ENCODE peak calls at places on chromosomes 12 and 14, in four cellular contexts. S is CD4-positive, alpha-beta T cell; I is sigmoid colon; B is astrocyte of the cerebellum. F is an unnamed sample.

GRCh38 chr14:34833545-34834523 is 41.3 kb downstream of the BAZ1A start:
- DNase-seq in S (no peak), B (no peak), I (no peak), F (no peak)

GRCh38 chr12:3022961-3023360 is 54.2 kb upstream of the TSPAN9 start:
- DNase-seq in S (no peak), I (no peak), B (no peak), F (no peak)

GRCh38 chr12:107134558-107134957 is 41.2 kb upstream of the CRY1 start:
- DNase-seq in B (no peak), S (no peak), I (no peak), F (no peak)

GRCh38 chr12:132163911-132164288 is 19.6 kb downstream of the NOC4L start:
- DNase-seq in B (no peak), S (no peak), I (no peak), F (no peak)

GRCh38 chr14:71179046-71179445 is 271.8 kb downstream of the PCNX1 start:
- DNase-seq in I (no peak), B (no peak), S (no peak), F (no peak)

GRCh38 chr12:59700145-59700435 is 104.3 kb downstream of the SLC16A7 start:
- DNase-seq in B (no peak), I (no peak), S (no peak), F (no peak)

GRCh38 chr12:16593546-16593945 is 12.4 kb downstream of the LMO3 start:
- DNase-seq in S (no peak), B (no peak), I (no peak), F (no peak)

GRCh38 chr12:11807453-11807852 is 158.0 kb downstream of the ETV6 start:
- DNase-seq in B (no peak), I (no peak), S (no peak), F (no peak)

GRCh38 chr12:109949089-109949488 is 47.1 kb downstream of the GIT2 start:
- DNase-seq in B (no peak), I (no peak), S (no peak), F (peak)

GRCh38 chr14:93941293-93941910 is 14.3 kb downstream of the FAM181A start:
- DNase-seq in I (no peak), S (no peak), B (peak), F (peak)

GRCh38 chr14:63578300-63578699 is 35.1 kb upstream of the PPP2R5E start:
- DNase-seq in S (no peak), I (no peak), B (no peak), F (no peak)

GRCh38 chr14:38770245-38770644 is 332.8 kb downstream of the SEC23A start:
- DNase-seq in B (no peak), I (no peak), S (no peak), F (no peak)

GRCh38 chr12:110347767-110348166 is 55.7 kb downstream of the ANAPC7 start:
- DNase-seq in I (no peak), S (no peak), B (no peak), F (no peak)

GRCh38 chr14:105317546-105317945 is 3.0 kb downstream of the PACS2 start:
- DNase-seq in I (no peak), B (no peak), S (no peak), F (no peak)

GRCh38 chr12:16454481-16454880 is 107.0 kb downstream of the MGST1 start:
- DNase-seq in B (no peak), S (no peak), I (no peak), F (no peak)

GRCh38 chr12:19856389-19856788 is 417.1 kb downstream of the AEBP2 start:
- DNase-seq in I (no peak), S (no peak), B (no peak), F (no peak)

GRCh38 chr14:85572845-85573244 is 42.9 kb downstream of the FLRT2 start:
- DNase-seq in I (no peak), B (no peak), S (no peak), F (peak)

GRCh38 chr12:132638541-132639408 is 20.2 kb downstream of the P2RX2 start:
- DNase-seq in S (no peak), I (no peak), B (no peak), F (peak)

GRCh38 chr14:29144598-29144997 is 378.0 kb downstream of the FOXG1 start:
- DNase-seq in I (no peak), B (peak), S (no peak), F (peak)

DNA sequence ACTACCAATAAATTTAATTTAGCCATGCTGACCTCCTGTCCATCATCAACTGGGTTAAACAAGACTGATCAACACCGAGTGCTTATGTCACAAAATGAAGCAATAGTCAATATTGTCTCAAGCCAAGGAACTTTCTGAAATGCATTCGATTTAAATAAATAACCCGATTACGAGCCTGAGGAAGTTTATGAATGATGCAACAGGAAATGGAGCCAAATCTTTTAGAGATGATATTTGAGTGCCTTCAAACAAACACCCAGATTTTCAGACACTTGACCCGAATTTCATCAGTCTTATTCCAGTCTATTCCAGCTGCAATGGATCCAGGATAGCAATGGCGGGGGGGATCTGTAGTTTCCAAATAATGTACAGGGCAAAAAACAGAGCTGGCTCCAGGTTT is 27.9 kb downstream of the FAR2 start:
- DNase-seq in B (no peak), S (no peak), I (no peak), F (no peak)
- TF ChIP-seq CTCF in B (no peak), S (no peak), I (no peak), F (no peak)

DNA sequence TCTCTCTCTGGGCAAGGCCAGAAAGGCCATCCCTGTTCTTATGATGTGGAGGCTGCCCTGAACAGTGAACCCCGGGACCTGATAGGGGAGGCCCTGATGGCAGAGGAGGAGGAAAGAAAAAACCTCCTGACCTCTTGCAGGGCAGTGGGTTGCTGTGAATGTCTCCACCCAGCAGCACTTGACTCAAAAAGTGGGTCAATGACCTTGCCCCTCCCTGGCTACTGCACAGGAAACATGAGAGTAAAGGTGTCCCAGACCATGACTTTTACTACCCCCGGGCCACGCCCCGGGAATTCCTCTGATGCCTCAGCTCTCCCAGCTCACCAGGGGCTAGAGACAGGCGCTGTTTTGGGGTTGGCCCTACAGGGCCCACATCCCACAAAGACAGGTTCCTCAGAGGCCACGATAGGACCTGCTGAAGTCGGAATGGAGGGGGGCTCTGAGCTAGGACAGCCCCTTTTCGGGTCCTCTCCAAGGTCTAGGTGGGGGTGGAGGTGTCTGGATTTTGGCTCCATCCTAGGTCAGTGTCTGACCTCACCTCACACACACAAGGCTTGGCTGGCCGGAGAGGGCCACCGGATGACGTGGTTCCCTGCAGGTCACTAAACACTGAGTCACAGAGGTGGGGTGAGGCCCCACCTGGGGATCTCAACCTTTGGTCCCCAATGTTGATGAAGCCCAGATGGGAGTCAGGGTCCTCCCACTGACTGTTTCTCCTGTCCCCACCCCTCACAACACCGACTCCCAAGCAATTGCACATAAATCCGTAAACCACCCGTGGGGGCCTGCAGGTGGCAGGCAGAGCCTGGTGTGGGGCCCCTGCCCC is 1.6 kb downstream of the RHOF start:
- DNase-seq in S (no peak), B (no peak), I (no peak), F (no peak)
- TF ChIP-seq CTCF in S (no peak), B (no peak), I (no peak), F (no peak)

DNA sequence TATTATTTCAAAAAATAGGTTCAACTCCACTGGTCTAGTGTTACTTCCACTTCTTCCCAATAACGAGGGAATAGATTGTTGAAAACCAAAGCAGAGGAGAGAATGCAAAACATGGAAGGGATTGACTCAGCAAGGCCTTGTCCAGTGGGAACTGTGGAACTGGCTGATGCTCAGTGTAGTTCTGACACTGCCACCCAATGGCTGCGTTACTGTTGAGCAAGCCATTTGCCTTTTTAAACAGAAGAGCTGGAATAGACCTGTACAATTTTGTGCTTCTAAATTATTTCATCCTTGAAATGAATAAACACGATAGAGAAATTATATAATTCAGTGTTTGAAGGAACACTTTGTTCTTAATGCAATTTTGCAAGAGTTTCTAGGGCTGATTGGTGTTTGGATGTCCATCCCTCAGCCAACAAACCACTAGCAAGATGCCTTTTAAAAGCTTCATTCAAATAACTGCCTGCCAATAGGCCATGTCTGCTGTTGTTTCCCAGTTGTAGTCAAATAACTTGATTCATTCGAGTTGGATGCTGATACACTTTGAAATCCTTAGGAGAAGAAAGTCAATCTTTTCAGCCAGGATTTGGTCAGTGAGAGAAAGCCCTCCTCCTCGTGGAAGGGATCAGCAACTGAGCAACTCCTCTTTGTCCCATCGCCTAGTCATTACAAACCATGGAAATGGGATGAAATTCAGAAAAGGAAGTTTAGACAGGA is 7.2 kb upstream of the MGP start:
- DNase-seq in S (no peak), I (peak), B (no peak), F (no peak)
- TF ChIP-seq CTCF in S (no peak), I (no peak), B (no peak), F (no peak)

GRCh38 chr14:81991998-81992397 is 458.3 kb upstream of the SEL1L start:
- DNase-seq in B (no peak), I (no peak), S (no peak), F (no peak)
- TF ChIP-seq CTCF in B (peak), I (no peak), S (no peak), F (no peak)

DNA sequence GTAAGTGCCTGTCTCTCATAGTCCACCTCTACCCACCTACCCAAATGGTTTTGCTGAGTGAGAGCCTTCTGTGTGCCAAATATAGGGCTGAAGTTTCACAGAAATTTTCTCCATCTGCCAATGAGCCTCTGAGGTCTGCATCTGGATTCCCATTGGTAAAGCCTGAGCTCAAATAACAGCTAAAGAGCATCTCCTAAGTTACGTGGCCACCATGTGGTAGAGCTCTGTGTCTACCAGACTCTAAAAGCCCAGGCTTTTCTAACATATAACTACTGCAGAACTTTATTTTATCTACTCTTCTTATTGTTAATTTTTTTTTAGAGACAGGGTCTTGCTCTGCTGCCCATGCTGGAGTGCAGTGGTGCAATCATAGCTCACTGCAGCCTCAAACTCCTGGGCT is 16.0 kb downstream of the AMDHD1 start:
- DNase-seq in I (no peak), S (no peak), B (no peak), F (no peak)
- TF ChIP-seq CTCF in I (no peak), S (no peak), B (peak), F (peak)

GRCh38 chr12:40104461-40105264 is 1.2 kb downstream of the SLC2A13 start:
- DNase-seq in B (no peak), I (peak), S (no peak), F (no peak)
- TF ChIP-seq CTCF in B (no peak), I (no peak), S (no peak), F (no peak)

GRCh38 chr12:113880993-113881392 is 85.1 kb downstream of the RBM19 start:
- DNase-seq in S (no peak), B (no peak), I (no peak), F (no peak)

GRCh38 chr12:113880337-113880736 is 85.8 kb downstream of the RBM19 start:
- DNase-seq in I (no peak), B (no peak), S (no peak), F (no peak)

GRCh38 chr12:113881588-113881987 is 84.5 kb downstream of the RBM19 start:
- DNase-seq in B (no peak), I (no peak), S (no peak), F (no peak)

GRCh38 chr12:113877608-113878007 is 88.5 kb downstream of the RBM19 start:
- DNase-seq in I (no peak), B (no peak), S (no peak), F (no peak)

DNA sequence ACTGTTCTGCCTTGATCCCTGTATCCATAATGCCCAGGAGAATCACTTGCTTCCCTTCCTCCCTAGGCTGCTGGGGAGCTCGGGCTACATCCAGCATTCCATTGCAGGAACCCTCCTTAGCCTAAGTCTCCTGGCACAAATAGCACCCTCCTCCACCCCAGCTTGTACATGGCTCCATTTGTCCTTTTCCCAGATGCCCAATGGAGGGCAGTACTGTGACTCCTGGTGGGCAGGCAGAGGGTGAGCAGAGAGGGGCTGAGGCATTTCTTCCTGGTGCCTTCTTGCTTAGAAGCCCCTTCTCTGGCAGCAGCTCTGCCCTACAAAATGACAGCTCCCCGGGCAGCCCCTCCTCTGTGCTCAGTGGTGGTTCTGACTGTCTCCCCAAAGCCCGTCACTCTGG is 86.5 kb downstream of the RBM19 start:
- DNase-seq in S (no peak), B (no peak), I (no peak), F (no peak)
- TF ChIP-seq CTCF in S (no peak), B (no peak), I (no peak), F (no peak)

DNA sequence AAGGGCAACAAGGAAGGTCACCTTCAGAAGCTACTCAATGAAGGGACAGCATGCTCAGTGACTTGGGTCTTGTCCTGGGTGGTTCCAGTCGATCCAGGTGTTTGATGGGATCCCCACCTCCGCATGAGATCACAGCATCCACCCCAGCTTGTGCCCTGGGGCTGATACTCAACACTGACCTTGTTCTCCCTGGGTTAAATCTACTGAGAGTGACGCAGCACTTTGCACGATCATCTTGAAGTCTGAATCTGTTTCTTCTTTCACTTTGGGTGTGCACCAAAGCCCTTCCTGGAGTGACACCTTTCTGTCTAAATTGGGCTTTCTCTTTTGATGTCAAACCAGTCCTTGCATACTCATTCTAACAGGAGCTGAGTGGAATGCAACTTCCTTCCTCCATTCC is 13.8 kb downstream of the NOS1 start:
- DNase-seq in B (no peak), I (no peak), S (no peak), F (no peak)
- TF ChIP-seq CTCF in B (no peak), I (no peak), S (no peak), F (no peak)

F was measured in AG04450.